ENCODE peak calls at places on chromosomes 13 and 19, in six cellular contexts. P is SK-N-SH, H is neural progenitor cell, D is hepatocyte, A is HCT116, X is GM23248. O is an unnamed sample.

GRCh38 chr19:13037161-13037560 is 41.9 kb downstream of the NFIX start:
- DNase-seq in A (no peak), H (no peak), X (peak; percentile 92), P (no peak), D (no peak), O (no peak)

GRCh38 chr13:28718186-28718537 is 608 bp downstream of the SLC46A3 start:
- DNase-seq in A (no peak), H (no peak), P (no peak), X (no peak), D (no peak), O (peak; percentile 20)

GRCh38 chr13:50406831-50407230 is 391.6 kb downstream of the KCNRG start:
- DNase-seq in D (no peak), A (no peak), H (peak; percentile 21), X (no peak), P (no peak), O (peak; percentile 38)

GRCh38 chr19:51114087-51114714 is 6.0 kb upstream of the CTU1 start:
- DNase-seq in A (no peak), X (no peak), D (no peak), H (no peak), P (no peak), O (no peak)

GRCh38 chr19:51019544-51019925 is at the start of gene KLK10:
- DNase-seq in D (no peak), P (no peak), H (no peak), A (no peak), X (no peak), O (no peak)

GRCh38 chr19:19468424-19469050 is 46.8 kb downstream of the TSSK6 start:
- DNase-seq in X (peak; percentile 45), H (no peak), P (peak; percentile 46), A (no peak), D (no peak), O (peak; percentile 48)

GRCh38 chr13:46728777-46729176 is 68.2 kb downstream of the ESD start:
- DNase-seq in A (no peak), P (no peak), X (peak; percentile 28), D (no peak), H (peak; percentile 29), O (peak; percentile 16)

GRCh38 chr13:94700536-94700935 is 11.8 kb downstream of the SOX21 start:
- DNase-seq in P (no peak), H (no peak), A (no peak), D (no peak), X (no peak), O (no peak)

GRCh38 chr13:33642374-33643065 is 175.4 kb upstream of the RFC3 start:
- DNase-seq in X (peak; percentile 91), P (no peak), H (peak; percentile 7), D (peak; percentile 78), A (no peak), O (no peak)

GRCh38 chr13:97852181-97852874 is 101.1 kb upstream of the IPO5 start:
- DNase-seq in P (no peak), A (no peak), X (no peak), D (no peak), H (no peak), O (no peak)

GRCh38 chr13:92196566-92197256 is 798.3 kb downstream of the GPC5 start:
- DNase-seq in P (peak; percentile 35), H (no peak), X (no peak), D (no peak), A (no peak), O (no peak)

GRCh38 chr13:107518780-107519179 is 696.6 kb downstream of the LIG4 start:
- DNase-seq in P (no peak), A (no peak), D (no peak), X (peak; percentile 7), H (no peak), O (no peak)

GRCh38 chr13:36057041-36057440 is 74.1 kb downstream of the DCLK1 start:
- DNase-seq in A (no peak), X (peak; percentile 10), D (no peak), P (no peak), H (peak; percentile 11), O (no peak)

GRCh38 chr13:27006519-27007161 is 165.0 kb downstream of the USP12 start:
- DNase-seq in A (peak; percentile 12), H (peak; percentile 43), P (peak; percentile 51), D (peak; percentile 63), X (peak; percentile 63), O (no peak)

GRCh38 chr13:112102243-112102642 is 35.3 kb downstream of the SOX1 start:
- DNase-seq in D (no peak), X (peak; percentile 3), P (no peak), A (peak; percentile 7), H (peak; percentile 28), O (no peak)

GRCh38 chr13:90696254-90696653 is 651.2 kb upstream of the MIR17HG start:
- DNase-seq in H (no peak), X (peak; percentile 88), D (peak; percentile 13), P (no peak), A (no peak), O (no peak)

GRCh38 chr13:96003304-96003703 is 49.9 kb downstream of the UGGT2 start:
- DNase-seq in H (no peak), P (no peak), A (peak; percentile 7), D (peak; percentile 12), X (peak; percentile 43), O (no peak)

GRCh38 chr13:109586509-109587346 is 199.7 kb downstream of the IRS2 start:
- DNase-seq in D (peak; percentile 50), P (no peak), X (no peak), A (no peak), H (no peak), O (no peak)

GRCh38 chr19:48867119-48867921 is 1.1 kb downstream of the PLEKHA4 start:
- DNase-seq in X (peak; percentile 27), H (no peak), A (no peak), P (no peak), D (no peak), O (no peak)

GRCh38 chr19:10112895-10113591 is 1.6 kb downstream of the P2RY11 start:
- DNase-seq in D (peak; percentile 68), H (peak; percentile 62), P (peak; percentile 75), A (no peak), X (peak; percentile 75), O (peak; percentile 73)

GRCh38 chr13:99416411-99417121 is 84.7 kb upstream of the TM9SF2 start:
- DNase-seq in D (no peak), P (no peak), X (no peak), H (no peak), A (no peak), O (no peak)

GRCh38 chr13:41295973-41296372 is 15.1 kb upstream of the NAA16 start:
- DNase-seq in P (no peak), X (no peak), H (no peak), D (no peak), A (no peak), O (no peak)

GRCh38 chr13:41294914-41295313 is 16.2 kb upstream of the NAA16 start:
- DNase-seq in P (no peak), H (no peak), A (no peak), D (no peak), X (no peak), O (no peak)

GRCh38 chr13:41291246-41291645 is 19.8 kb upstream of the NAA16 start:
- DNase-seq in H (no peak), X (no peak), P (no peak), D (no peak), A (no peak), O (no peak)

GRCh38 chr13:41296879-41297646 is 14.0 kb upstream of the NAA16 start:
- DNase-seq in A (no peak), D (no peak), X (no peak), H (no peak), P (no peak), O (no peak)

DNA sequence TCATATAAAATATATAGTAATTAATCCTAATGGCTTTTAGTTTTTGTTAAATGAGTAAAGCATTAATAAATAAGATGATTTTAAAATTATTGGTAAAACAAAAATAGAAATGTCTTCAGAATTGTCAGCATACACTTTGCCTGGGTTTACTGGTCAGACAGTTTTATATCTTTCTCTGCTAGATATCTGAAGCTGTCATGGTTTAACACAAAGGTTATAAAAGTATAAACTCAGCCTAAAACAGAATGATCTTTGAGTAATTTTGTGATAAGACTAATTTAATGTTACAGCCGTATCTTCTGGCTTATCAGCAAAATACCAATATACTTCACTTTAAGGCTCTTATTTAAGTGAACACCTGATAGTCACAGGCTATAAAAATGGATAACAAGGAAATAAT is 17.8 kb upstream of the NAA16 start:
- DNase-seq in D (no peak), P (no peak), H (no peak), A (no peak), X (no peak), O (no peak)
- TF ChIP-seq EZH2phosphoT487 in D (no peak), P (no peak), H (no peak), A (no peak), X (no peak), O (no peak)

GRCh38 chr19:22257916-22258315 is 28.3 kb upstream of the ZNF729 start:
- DNase-seq in A (no peak), P (no peak), X (no peak), D (no peak), H (no peak), O (no peak)

GRCh38 chr19:22257381-22257780 is 28.9 kb upstream of the ZNF729 start:
- DNase-seq in H (no peak), X (no peak), A (no peak), P (no peak), D (no peak), O (no peak)

GRCh38 chr19:22261596-22261995 is 24.6 kb upstream of the ZNF729 start:
- DNase-seq in A (no peak), H (no peak), D (no peak), P (no peak), X (no peak), O (no peak)

GRCh38 chr19:22263121-22263520 is 23.1 kb upstream of the ZNF729 start:
- DNase-seq in A (no peak), D (no peak), H (no peak), X (no peak), P (no peak), O (no peak)

GRCh38 chr19:22260499-22260898 is 25.7 kb upstream of the ZNF729 start:
- DNase-seq in P (no peak), H (no peak), X (no peak), A (no peak), D (no peak), O (no peak)
- TF ChIP-seq EZH2phosphoT487 in P (no peak), H (no peak), X (no peak), A (no peak), D (no peak), O (no peak)

GRCh38 chr19:29202281-29202680 is 10.7 kb downstream of the UQCRFS1 start:
- DNase-seq in D (no peak), P (no peak), A (no peak), H (no peak), X (no peak), O (no peak)
- TF ChIP-seq EZH2phosphoT487 in D (no peak), P (no peak), A (no peak), H (no peak), X (no peak), O (no peak)

DNA sequence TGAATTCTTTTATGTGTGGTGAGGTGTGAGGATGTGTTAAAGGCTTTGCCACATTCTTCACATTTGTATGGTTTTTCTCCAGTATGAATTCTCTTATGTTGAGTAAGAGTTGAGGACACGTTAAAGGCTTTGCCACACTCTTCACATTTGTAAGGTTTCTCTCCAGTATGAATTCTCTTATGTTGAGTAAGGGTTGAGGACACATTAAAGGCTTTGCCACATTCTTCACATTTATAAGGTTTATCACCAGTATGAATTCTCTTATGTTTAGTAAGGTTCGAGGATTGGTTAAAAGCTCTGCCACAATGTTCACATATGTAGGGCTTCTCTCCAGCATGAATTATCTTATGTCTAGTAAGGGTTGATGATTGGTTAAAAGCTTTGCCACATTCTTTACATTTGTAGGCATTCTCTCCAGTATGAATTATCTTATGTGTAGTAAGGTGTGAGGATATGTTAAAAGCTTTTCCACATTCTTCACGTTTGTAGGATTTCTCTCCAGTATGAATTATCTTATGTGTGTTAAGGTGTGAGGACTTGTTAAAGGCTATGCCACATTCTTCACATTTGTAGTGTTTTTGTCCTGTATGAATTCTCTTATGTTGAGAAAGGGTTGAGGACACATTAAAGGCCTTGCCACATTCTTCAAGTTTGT is 27.1 kb downstream of the ZNF724 start:
- DNase-seq in P (no peak), X (no peak), H (no peak), D (no peak), A (no peak), O (peak; percentile 16)
- TF ChIP-seq EZH2phosphoT487 in P (no peak), X (no peak), H (no peak), D (no peak), A (no peak), O (no peak)